ENCODE peak calls at places on chromosomes 2 and 18, in eight cellular contexts. J is NCI-H2081, Q is amniotic stem cell, B is Kasumi-1, G is posterior cingulate gyrus, P is GOT3, H is heart right ventricle, R is neuronal stem cell. Y is an unnamed sample.

GRCh38 chr2:38539086-38539485 is 63.6 kb downstream of the HNRNPLL start:
- DNase-seq in J (no peak), Q (no peak), B (no peak), G (no peak), P (no peak), H (no peak), R (no peak), Y (no peak)

GRCh38 chr18:74450626-74451025 is 6.5 kb downstream of the DIPK1C start:
- DNase-seq in J (no peak), Q (no peak), B (no peak), G (peak; percentile 91), P (no peak), H (peak; percentile 44), R (no peak), Y (no peak)

GRCh38 chr2:172783091-172783898 is 47.6 kb downstream of the RAPGEF4 start:
- DNase-seq in J (no peak), Q (peak; percentile 50), B (no peak), G (no peak), P (peak; percentile 34), H (no peak), R (no peak), Y (no peak)

GRCh38 chr2:106857882-106858478 is 28.0 kb downstream of the ST6GAL2 start:
- DNase-seq in J (no peak), Q (no peak), B (no peak), G (no peak), P (no peak), H (no peak), R (no peak), Y (no peak)

GRCh38 chr2:148540022-148540421 is 104.5 kb upstream of the EPC2 start:
- DNase-seq in J (no peak), Q (no peak), B (no peak), G (no peak), P (no peak), H (no peak), R (no peak), Y (no peak)

GRCh38 chr2:197339496-197340220 is 29.1 kb upstream of the ANKRD44 start:
- DNase-seq in J (no peak), Q (no peak), B (no peak), G (no peak), P (no peak), H (no peak), R (no peak), Y (no peak)

GRCh38 chr18:53795610-53796009 is 428.9 kb downstream of the MBD2 start:
- DNase-seq in J (no peak), Q (no peak), B (no peak), G (no peak), P (no peak), H (no peak), R (no peak), Y (no peak)

GRCh38 chr2:197198890-197199289 is 111.7 kb downstream of the ANKRD44 start:
- DNase-seq in J (no peak), Q (no peak), B (peak; percentile 100), G (peak; percentile 92), P (no peak), H (peak; percentile 44), R (no peak), Y (no peak)

GRCh38 chr2:237823544-237823943 is 25.0 kb downstream of the RBM44 start:
- DNase-seq in J (no peak), Q (no peak), B (no peak), G (no peak), P (no peak), H (no peak), R (no peak), Y (no peak)

GRCh38 chr2:66700181-66700686 is 265.3 kb downstream of the MEIS1 start:
- DNase-seq in J (no peak), Q (no peak), B (no peak), G (no peak), P (no peak), H (no peak), R (peak; percentile 23), Y (no peak)

GRCh38 chr2:53755022-53755630 is 12.5 kb upstream of the CHAC2 start:
- DNase-seq in J (no peak), Q (no peak), B (no peak), G (no peak), P (no peak), H (peak; percentile 21), R (no peak), Y (peak; percentile 57)

GRCh38 chr2:198371902-198372611 is 567.7 kb downstream of the PLCL1 start:
- DNase-seq in J (no peak), Q (no peak), B (no peak), G (no peak), P (no peak), H (no peak), R (no peak), Y (no peak)

GRCh38 chr2:6782523-6783061 is 83.1 kb downstream of the CMPK2 start:
- DNase-seq in J (no peak), Q (no peak), B (no peak), G (no peak), P (no peak), H (no peak), R (no peak), Y (no peak)

GRCh38 chr18:47912343-47912742 is 18.1 kb downstream of the SMAD2 start:
- DNase-seq in J (no peak), Q (no peak), B (no peak), G (no peak), P (no peak), H (no peak), R (no peak), Y (no peak)

GRCh38 chr2:119174216-119174992 is 15.9 kb upstream of the C1QL2 start:
- DNase-seq in J (peak; percentile 30), Q (no peak), B (peak; percentile 70), G (peak; percentile 88), P (no peak), H (peak; percentile 37), R (peak; percentile 27), Y (peak; percentile 45)

GRCh38 chr2:118706371-118706770 is 141.1 kb downstream of the EN1 start:
- DNase-seq in J (no peak), Q (no peak), B (no peak), G (no peak), P (no peak), H (no peak), R (no peak), Y (no peak)

GRCh38 chr2:217065695-217066405 is 206.0 kb upstream of the TNP1 start:
- DNase-seq in J (no peak), Q (peak; percentile 41), B (no peak), G (no peak), P (no peak), H (no peak), R (no peak), Y (no peak)

GRCh38 chr2:39938035-39938835 is 159.2 kb upstream of the THUMPD2 start:
- DNase-seq in J (no peak), Q (peak; percentile 67), B (no peak), G (no peak), P (no peak), H (no peak), R (no peak), Y (no peak)

GRCh38 chr18:8657050-8657820 is 48.0 kb downstream of the RAB12 start:
- DNase-seq in J (no peak), Q (no peak), B (no peak), G (no peak), P (no peak), H (no peak), R (no peak), Y (no peak)

GRCh38 chr2:190359896-190360376 is 16.5 kb downstream of the INPP1 start:
- DNase-seq in J (peak; percentile 36), Q (no peak), B (no peak), G (peak; percentile 92), P (no peak), H (peak; percentile 46), R (no peak), Y (peak; percentile 67)

Y was measured in psoas muscle.